ENCODE peak calls at places on chromosome 1, in seven cellular contexts. One of them, this sample, is unnamed.
A peak's percentile ranks its signal among the peaks of the same experiment; 100 is the strongest.

GRCh38 chr1:15246960-15247614 is at the start of gene FHAD1:
- DNase-seq in fibroblast of mammary gland: peak; percentile 54
- DNase-seq in bronchial epithelial cell: no peak
- DNase-seq in prostate gland: peak; percentile 32
- DNase-seq in foreskin fibroblast: peak; percentile 67
- DNase-seq in pancreas: peak; percentile 89
- DNase-seq in heart left ventricle: peak; percentile 65
- DNase-seq in this sample: peak; percentile 62

GRCh38 chr1:198699167-198700015 is 60.6 kb downstream of the PTPRC start:
- DNase-seq in fibroblast of mammary gland: peak; percentile 35
- DNase-seq in bronchial epithelial cell: peak; percentile 81
- DNase-seq in prostate gland: peak; percentile 37
- DNase-seq in foreskin fibroblast: peak; percentile 68
- DNase-seq in pancreas: peak; percentile 85
- DNase-seq in heart left ventricle: no peak
- DNase-seq in this sample: peak; percentile 64

GRCh38 chr1:154958681-154959447 is 2.7 kb downstream of the PYGO2 start:
- DNase-seq in fibroblast of mammary gland: no peak
- DNase-seq in bronchial epithelial cell: no peak
- DNase-seq in prostate gland: no peak
- DNase-seq in foreskin fibroblast: no peak
- DNase-seq in pancreas: no peak
- DNase-seq in heart left ventricle: peak; percentile 26
- DNase-seq in this sample: no peak

GRCh38 chr1:210250998-210251679 is 18.5 kb downstream of the SERTAD4 start:
- DNase-seq in fibroblast of mammary gland: no peak
- DNase-seq in bronchial epithelial cell: peak; percentile 68
- DNase-seq in prostate gland: peak; percentile 62
- DNase-seq in foreskin fibroblast: peak; percentile 75
- DNase-seq in pancreas: peak; percentile 73
- DNase-seq in heart left ventricle: peak; percentile 61
- DNase-seq in this sample: peak; percentile 70

GRCh38 chr1:233490488-233490887 is 123.4 kb upstream of the KCNK1 start:
- DNase-seq in fibroblast of mammary gland: no peak
- DNase-seq in bronchial epithelial cell: no peak
- DNase-seq in prostate gland: no peak
- DNase-seq in foreskin fibroblast: no peak
- DNase-seq in pancreas: peak; percentile 61
- DNase-seq in heart left ventricle: no peak
- DNase-seq in this sample: no peak

GRCh38 chr1:154567386-154568164 is at the start of gene CHRNB2:
- DNase-seq in fibroblast of mammary gland: peak; percentile 19
- DNase-seq in bronchial epithelial cell: peak; percentile 15
- DNase-seq in prostate gland: peak; percentile 57
- DNase-seq in foreskin fibroblast: peak; percentile 68
- DNase-seq in pancreas: peak; percentile 93
- DNase-seq in heart left ventricle: peak; percentile 65
- DNase-seq in this sample: peak; percentile 56

GRCh38 chr1:151056149-151056548 is 3.3 kb downstream of the CDC42SE1 start:
- DNase-seq in fibroblast of mammary gland: no peak
- DNase-seq in bronchial epithelial cell: no peak
- DNase-seq in prostate gland: no peak
- DNase-seq in foreskin fibroblast: no peak
- DNase-seq in pancreas: no peak
- DNase-seq in heart left ventricle: no peak
- DNase-seq in this sample: no peak

GRCh38 chr1:201537966-201538617 is 835 bp upstream of the NAV1 start:
- DNase-seq in fibroblast of mammary gland: peak; percentile 57
- DNase-seq in bronchial epithelial cell: no peak
- DNase-seq in prostate gland: no peak
- DNase-seq in foreskin fibroblast: no peak
- DNase-seq in pancreas: no peak
- DNase-seq in heart left ventricle: no peak
- DNase-seq in this sample: no peak

GRCh38 chr1:233113009-233113712 is 162.8 kb downstream of the NTPCR start:
- DNase-seq in fibroblast of mammary gland: peak; percentile 100
- DNase-seq in bronchial epithelial cell: peak; percentile 100
- DNase-seq in prostate gland: peak; percentile 26
- DNase-seq in foreskin fibroblast: peak; percentile 99
- DNase-seq in pancreas: no peak
- DNase-seq in heart left ventricle: peak; percentile 84
- DNase-seq in this sample: peak; percentile 99

GRCh38 chr1:109214695-109215623 is 1.2 kb downstream of the SARS1 start:
- DNase-seq in fibroblast of mammary gland: peak; percentile 85
- DNase-seq in bronchial epithelial cell: peak; percentile 76
- DNase-seq in prostate gland: peak; percentile 25
- DNase-seq in foreskin fibroblast: peak; percentile 95
- DNase-seq in pancreas: no peak
- DNase-seq in heart left ventricle: peak; percentile 37
- DNase-seq in this sample: peak; percentile 74

GRCh38 chr1:65425697-65426096 is 5.2 kb downstream of the LEPR start:
- DNase-seq in fibroblast of mammary gland: peak; percentile 89
- DNase-seq in bronchial epithelial cell: peak; percentile 88
- DNase-seq in prostate gland: no peak
- DNase-seq in foreskin fibroblast: peak; percentile 89
- DNase-seq in pancreas: no peak
- DNase-seq in heart left ventricle: no peak
- DNase-seq in this sample: peak; percentile 91

GRCh38 chr1:162023547-162024501 is at the start of gene OLFML2B:
- DNase-seq in fibroblast of mammary gland: peak; percentile 93
- DNase-seq in bronchial epithelial cell: peak; percentile 79
- DNase-seq in prostate gland: peak; percentile 50
- DNase-seq in foreskin fibroblast: peak; percentile 90
- DNase-seq in pancreas: peak; percentile 83
- DNase-seq in heart left ventricle: peak; percentile 81
- DNase-seq in this sample: peak; percentile 78

GRCh38 chr1:53057134-53057533 is 4.9 kb upstream of the PODN start:
- DNase-seq in fibroblast of mammary gland: peak; percentile 25
- DNase-seq in bronchial epithelial cell: no peak
- DNase-seq in prostate gland: no peak
- DNase-seq in foreskin fibroblast: no peak
- DNase-seq in pancreas: no peak
- DNase-seq in heart left ventricle: no peak
- DNase-seq in this sample: no peak

GRCh38 chr1:9128161-9128519 is 762 bp downstream of the GPR157 start:
- DNase-seq in fibroblast of mammary gland: no peak
- DNase-seq in bronchial epithelial cell: no peak
- DNase-seq in prostate gland: peak; percentile 54
- DNase-seq in foreskin fibroblast: peak; percentile 42
- DNase-seq in pancreas: peak; percentile 71
- DNase-seq in heart left ventricle: peak; percentile 68
- DNase-seq in this sample: peak; percentile 34

GRCh38 chr1:81583878-81584277 is 216.9 kb upstream of the ADGRL2 start:
- DNase-seq in fibroblast of mammary gland: no peak
- DNase-seq in bronchial epithelial cell: no peak
- DNase-seq in prostate gland: no peak
- DNase-seq in foreskin fibroblast: no peak
- DNase-seq in pancreas: no peak
- DNase-seq in heart left ventricle: no peak
- DNase-seq in this sample: no peak

GRCh38 chr1:6249732-6250689 is 6.0 kb downstream of the HES3 start:
- DNase-seq in fibroblast of mammary gland: no peak
- DNase-seq in bronchial epithelial cell: no peak
- DNase-seq in prostate gland: no peak
- DNase-seq in foreskin fibroblast: no peak
- DNase-seq in pancreas: no peak
- DNase-seq in heart left ventricle: no peak
- DNase-seq in this sample: no peak

GRCh38 chr1:166969074-166969677 is 6.2 kb downstream of the ILDR2 start:
- DNase-seq in fibroblast of mammary gland: no peak
- DNase-seq in bronchial epithelial cell: no peak
- DNase-seq in prostate gland: no peak
- DNase-seq in foreskin fibroblast: no peak
- DNase-seq in pancreas: no peak
- DNase-seq in heart left ventricle: no peak
- DNase-seq in this sample: no peak

GRCh38 chr1:67149179-67149770 is 14.5 kb upstream of the C1orf141 start:
- DNase-seq in fibroblast of mammary gland: peak; percentile 86
- DNase-seq in bronchial epithelial cell: peak; percentile 76
- DNase-seq in prostate gland: peak; percentile 62
- DNase-seq in foreskin fibroblast: peak; percentile 87
- DNase-seq in pancreas: no peak
- DNase-seq in heart left ventricle: peak; percentile 62
- DNase-seq in this sample: peak; percentile 75

GRCh38 chr1:211259596-211260126 is 495 bp downstream of the RCOR3 start:
- DNase-seq in fibroblast of mammary gland: peak; percentile 46
- DNase-seq in bronchial epithelial cell: no peak
- DNase-seq in prostate gland: peak; percentile 58
- DNase-seq in foreskin fibroblast: peak; percentile 69
- DNase-seq in pancreas: peak; percentile 74
- DNase-seq in heart left ventricle: peak; percentile 73
- DNase-seq in this sample: no peak

GRCh38 chr1:37846634-37847339 is 12.6 kb downstream of the MTF1 start:
- DNase-seq in fibroblast of mammary gland: no peak
- DNase-seq in bronchial epithelial cell: no peak
- DNase-seq in prostate gland: no peak
- DNase-seq in foreskin fibroblast: no peak
- DNase-seq in pancreas: no peak
- DNase-seq in heart left ventricle: no peak
- DNase-seq in this sample: no peak

GRCh38 chr1:214513394-214513793 is 38.0 kb downstream of the PTPN14 start:
- DNase-seq in fibroblast of mammary gland: no peak
- DNase-seq in bronchial epithelial cell: no peak
- DNase-seq in prostate gland: no peak
- DNase-seq in foreskin fibroblast: no peak
- DNase-seq in pancreas: no peak
- DNase-seq in heart left ventricle: no peak
- DNase-seq in this sample: no peak

GRCh38 chr1:2459757-2460156 is 16.3 kb upstream of the PLCH2 start:
- DNase-seq in fibroblast of mammary gland: peak; percentile 60
- DNase-seq in bronchial epithelial cell: no peak
- DNase-seq in prostate gland: no peak
- DNase-seq in foreskin fibroblast: peak; percentile 73
- DNase-seq in pancreas: no peak
- DNase-seq in heart left ventricle: peak; percentile 67
- DNase-seq in this sample: no peak

GRCh38 chr1:115469703-115470476 is 131.8 kb upstream of the NGF start:
- DNase-seq in fibroblast of mammary gland: peak; percentile 54
- DNase-seq in bronchial epithelial cell: peak; percentile 79
- DNase-seq in prostate gland: no peak
- DNase-seq in foreskin fibroblast: peak; percentile 63
- DNase-seq in pancreas: peak; percentile 81
- DNase-seq in heart left ventricle: peak; percentile 45
- DNase-seq in this sample: peak; percentile 74

GRCh38 chr1:27357281-27358037 is 9.3 kb downstream of the MAP3K6 start:
- DNase-seq in fibroblast of mammary gland: peak; percentile 43
- DNase-seq in bronchial epithelial cell: peak; percentile 31
- DNase-seq in prostate gland: peak; percentile 77
- DNase-seq in foreskin fibroblast: peak; percentile 74
- DNase-seq in pancreas: peak; percentile 90
- DNase-seq in heart left ventricle: peak; percentile 79
- DNase-seq in this sample: no peak

GRCh38 chr1:224447251-224447650 is 12.7 kb upstream of the WDR26 start:
- DNase-seq in fibroblast of mammary gland: peak; percentile 79
- DNase-seq in bronchial epithelial cell: peak; percentile 70
- DNase-seq in prostate gland: no peak
- DNase-seq in foreskin fibroblast: peak; percentile 90
- DNase-seq in pancreas: no peak
- DNase-seq in heart left ventricle: no peak
- DNase-seq in this sample: peak; percentile 61

GRCh38 chr1:20194770-20195463 is 8.6 kb upstream of the PLA2G2C start:
- DNase-seq in fibroblast of mammary gland: peak; percentile 54
- DNase-seq in bronchial epithelial cell: peak; percentile 46
- DNase-seq in prostate gland: peak; percentile 58
- DNase-seq in foreskin fibroblast: peak; percentile 64
- DNase-seq in pancreas: peak; percentile 89
- DNase-seq in heart left ventricle: peak; percentile 76
- DNase-seq in this sample: peak; percentile 46

GRCh38 chr1:226518375-226518774 is 30.2 kb upstream of the STUM start:
- DNase-seq in fibroblast of mammary gland: no peak
- DNase-seq in bronchial epithelial cell: no peak
- DNase-seq in prostate gland: no peak
- DNase-seq in foreskin fibroblast: no peak
- DNase-seq in pancreas: no peak
- DNase-seq in heart left ventricle: no peak
- DNase-seq in this sample: no peak
- TF ChIP-seq CTCF in fibroblast of mammary gland: no peak
- TF ChIP-seq CTCF in bronchial epithelial cell: no peak
- TF ChIP-seq CTCF in prostate gland: no peak
- TF ChIP-seq CTCF in foreskin fibroblast: no peak
- TF ChIP-seq CTCF in pancreas: no peak
- TF ChIP-seq CTCF in heart left ventricle: no peak
- TF ChIP-seq CTCF in this sample: no peak

DNA sequence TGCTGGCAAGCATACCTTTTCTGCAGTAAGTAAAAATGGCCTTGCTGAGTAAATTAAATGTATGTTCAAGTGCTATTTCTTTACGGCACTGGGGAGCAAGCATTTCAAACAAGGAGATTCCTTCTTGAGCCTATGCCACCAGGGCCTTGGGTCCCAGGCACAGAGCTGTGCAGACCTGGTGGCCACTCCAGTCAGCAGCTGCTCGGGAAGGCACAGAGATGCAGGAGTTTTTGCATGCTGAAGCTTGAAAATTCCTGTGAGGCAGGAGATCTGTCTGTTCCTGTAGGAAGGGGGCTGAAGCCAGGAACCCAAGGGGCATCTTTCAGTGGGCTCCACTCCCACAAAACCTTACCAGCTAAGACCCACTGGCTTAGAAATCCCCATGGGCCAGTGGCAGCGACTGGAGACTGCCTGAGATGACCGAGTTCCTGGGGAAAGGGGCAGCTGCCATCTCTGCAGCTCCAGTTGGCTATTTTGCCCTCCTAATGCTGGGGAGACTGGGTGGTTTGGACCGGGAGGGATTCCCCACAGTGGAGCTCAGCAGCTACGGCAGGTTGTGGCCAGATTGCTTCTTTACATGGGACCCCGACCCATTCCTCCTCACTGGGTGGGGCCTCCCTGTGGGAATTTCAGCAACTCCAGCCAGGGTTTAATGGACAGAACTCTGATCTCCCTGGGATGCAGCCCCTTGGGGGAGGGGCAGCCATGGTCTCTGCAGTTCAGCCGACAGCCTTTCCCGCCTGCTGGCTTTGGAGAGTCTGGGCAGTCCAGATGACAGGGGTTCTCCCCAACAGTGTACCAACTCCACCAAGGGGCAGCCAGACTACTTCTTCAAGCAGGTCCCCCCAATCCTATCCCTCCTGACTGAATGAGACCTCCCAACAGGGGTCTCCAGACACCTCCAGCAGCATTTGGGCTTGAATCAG is 8.4 kb upstream of the PGBD2 start:
- DNase-seq in fibroblast of mammary gland: no peak
- DNase-seq in bronchial epithelial cell: no peak
- DNase-seq in prostate gland: no peak
- DNase-seq in foreskin fibroblast: no peak
- DNase-seq in pancreas: no peak
- DNase-seq in heart left ventricle: no peak
- DNase-seq in this sample: no peak
- H3K4me3 ChIP-seq in fibroblast of mammary gland: no peak overlapping the region
- H3K4me3 ChIP-seq in bronchial epithelial cell: no peak overlapping the region
- H3K4me3 ChIP-seq in prostate gland: no peak overlapping the region
- H3K4me3 ChIP-seq in foreskin fibroblast: no peak overlapping the region
- H3K4me3 ChIP-seq in pancreas: no peak overlapping the region
- H3K4me3 ChIP-seq in heart left ventricle: no peak overlapping the region
- H3K4me3 ChIP-seq in this sample: no peak overlapping the region

GRCh38 chr1:41661428-41662060 is 177.1 kb upstream of the EDN2 start:
- DNase-seq in fibroblast of mammary gland: no peak
- DNase-seq in bronchial epithelial cell: no peak
- DNase-seq in prostate gland: peak; percentile 15
- DNase-seq in foreskin fibroblast: peak; percentile 45
- DNase-seq in pancreas: peak; percentile 69
- DNase-seq in heart left ventricle: peak; percentile 40
- DNase-seq in this sample: peak; percentile 16
- TF ChIP-seq CTCF in fibroblast of mammary gland: no peak
- TF ChIP-seq CTCF in bronchial epithelial cell: no peak
- TF ChIP-seq CTCF in prostate gland: no peak
- TF ChIP-seq CTCF in foreskin fibroblast: no peak
- TF ChIP-seq CTCF in pancreas: no peak
- TF ChIP-seq CTCF in heart left ventricle: no peak
- TF ChIP-seq CTCF in this sample: no peak

GRCh38 chr1:39633422-39633821 is 6.0 kb downstream of the HEYL start:
- DNase-seq in fibroblast of mammary gland: no peak
- DNase-seq in bronchial epithelial cell: no peak
- DNase-seq in prostate gland: no peak
- DNase-seq in foreskin fibroblast: no peak
- DNase-seq in pancreas: no peak
- DNase-seq in heart left ventricle: no peak
- DNase-seq in this sample: no peak
- H3K4me3 ChIP-seq in fibroblast of mammary gland: peak overlapping the region; percentile 3
- H3K4me3 ChIP-seq in bronchial epithelial cell: no peak overlapping the region
- H3K4me3 ChIP-seq in prostate gland: no peak overlapping the region
- H3K4me3 ChIP-seq in foreskin fibroblast: no peak overlapping the region
- H3K4me3 ChIP-seq in pancreas: peak overlapping the region; percentile 28
- H3K4me3 ChIP-seq in heart left ventricle: peak overlapping the region; percentile 20
- H3K4me3 ChIP-seq in this sample: no peak overlapping the region

This sample was measured in mammary epithelial cell.